ENCODE peak calls at places on chromosome 16, in eight cellular contexts. K is endothelial cell; R is A673; C is NCI-H1694 treated with DMSO at 0.1 percent for 48 hours; O is A549; Z is NCI-H2081; W is stimulated activated CD8-positive, alpha-beta memory T cell treated with anti-CD3 and anti-CD28 coated beads, Interleukin-7, amount 100 ng/mL, for 4 hours; B is ureter. V is an unnamed sample.

GRCh38 chr16:23148513-23149266 is 562 bp downstream of the USP31 start:
- DNase-seq in K (peak), R (peak), C (no peak), O (peak), Z (peak), W (peak), B (peak), V (peak)

GRCh38 chr16:25110392-25110947 is 1.1 kb upstream of the LCMT1 start:
- DNase-seq in K (no peak), R (peak), C (no peak), O (peak), Z (peak), W (no peak), B (no peak), V (no peak)

GRCh38 chr16:70653809-70654771 is 7.7 kb downstream of the IL34 start:
- DNase-seq in K (peak), R (peak), C (peak), O (peak), Z (peak), W (peak), B (peak), V (peak)

GRCh38 chr16:53651357-53651756 is 52.3 kb downstream of the RPGRIP1L start:
- DNase-seq in K (no peak), R (peak), C (no peak), O (no peak), Z (no peak), W (no peak), B (no peak), V (no peak)

GRCh38 chr16:28904363-28904762 is 20.7 kb downstream of the RABEP2 start:
- DNase-seq in K (no peak), R (no peak), C (no peak), O (no peak), Z (no peak), W (no peak), B (no peak), V (no peak)

GRCh38 chr16:11285842-11286241 is 4.7 kb upstream of the PRM1 start:
- DNase-seq in K (no peak), R (no peak), C (no peak), O (no peak), Z (no peak), W (no peak), B (no peak), V (no peak)

GRCh38 chr16:25084797-25085196 is 26.7 kb upstream of the LCMT1 start:
- DNase-seq in K (no peak), R (no peak), C (no peak), O (no peak), Z (no peak), W (no peak), B (no peak), V (no peak)

GRCh38 chr16:67206129-67206837 is 7.4 kb downstream of the ELMO3 start:
- DNase-seq in K (no peak), R (no peak), C (no peak), O (no peak), Z (no peak), W (no peak), B (no peak), V (no peak)

GRCh38 chr16:75264531-75264998 is 13.1 kb upstream of the BCAR1 start:
- DNase-seq in K (no peak), R (no peak), C (peak), O (no peak), Z (no peak), W (no peak), B (no peak), V (no peak)

GRCh38 chr16:85330694-85331188 is 218.5 kb upstream of the CIBAR2 start:
- DNase-seq in K (peak), R (peak), C (peak), O (peak), Z (peak), W (no peak), B (no peak), V (no peak)

GRCh38 chr16:67000384-67001158 is 12.2 kb downstream of the CES4A start:
- DNase-seq in K (no peak), R (no peak), C (no peak), O (no peak), Z (peak), W (no peak), B (no peak), V (peak)

GRCh38 chr16:2969545-2970521 is 685 bp downstream of the PAQR4 start:
- DNase-seq in K (peak), R (peak), C (peak), O (peak), Z (peak), W (peak), B (no peak), V (peak)

GRCh38 chr16:73771676-73772075 is 524.9 kb upstream of the PSMD7 start:
- DNase-seq in K (no peak), R (no peak), C (no peak), O (no peak), Z (no peak), W (no peak), B (no peak), V (no peak)

GRCh38 chr16:69187387-69187890 is 475 bp downstream of the SNTB2 start:
- DNase-seq in K (peak), R (no peak), C (no peak), O (peak), Z (peak), W (no peak), B (peak), V (no peak)

GRCh38 chr16:84048306-84048705 is 5.7 kb upstream of the SLC38A8 start:
- DNase-seq in K (no peak), R (no peak), C (no peak), O (peak), Z (peak), W (no peak), B (no peak), V (no peak)

GRCh38 chr16:85573696-85574641 is 39.2 kb upstream of the GSE1 start:
- DNase-seq in K (no peak), R (peak), C (no peak), O (no peak), Z (peak), W (no peak), B (no peak), V (no peak)

GRCh38 chr16:14483819-14484385 is 146.2 kb downstream of the PARN start:
- DNase-seq in K (no peak), R (no peak), C (no peak), O (no peak), Z (no peak), W (no peak), B (no peak), V (no peak)